ENCODE peak calls at places on chromosomes 4 and X, in seven cellular contexts. A is mesendoderm, M is neuronal stem cell, W is H1, K is H9, D is mesenchymal stem cell, B is trophoblast cell. P is an unnamed sample.

GRCh38 chr4:6917445-6918241 is 8.0 kb downstream of the TBC1D14 start:
- DNase-seq in A (peak; percentile 54), M (no peak), W (no peak), K (peak; percentile 59), D (peak; percentile 29), B (no peak), P (no peak)

GRCh38 chr4:2275546-2276251 is 13.8 kb upstream of the MXD4 start:
- DNase-seq in A (no peak), M (no peak), W (no peak), K (no peak), D (no peak), B (no peak), P (no peak)

GRCh38 chrX:103475381-103475780 is 43.9 kb downstream of the RAB40A start:
- DNase-seq in A (no peak), M (no peak), W (no peak), K (no peak), D (no peak), B (no peak), P (peak; percentile 63)

GRCh38 chr4:75028196-75028854 is 95.4 kb downstream of the PARM1 start:
- DNase-seq in A (no peak), M (no peak), W (no peak), K (no peak), D (no peak), B (no peak), P (no peak)

GRCh38 chrX:9379697-9380551 is 84.9 kb upstream of the TBL1X start:
- DNase-seq in A (no peak), M (no peak), W (no peak), K (no peak), D (peak; percentile 38), B (no peak), P (peak; percentile 61)

GRCh38 chr4:15781427-15782095 is 3.4 kb downstream of the CD38 start:
- DNase-seq in A (no peak), M (no peak), W (no peak), K (no peak), D (no peak), B (no peak), P (no peak)

GRCh38 chr4:2932951-2933565 is 30.1 kb downstream of the NOP14 start:
- DNase-seq in A (no peak), M (no peak), W (no peak), K (no peak), D (no peak), B (no peak), P (no peak)

GRCh38 chrX:71622347-71623104 is 4.2 kb upstream of the CXCR3 start:
- DNase-seq in A (peak; percentile 90), M (peak; percentile 4), W (no peak), K (peak; percentile 75), D (peak; percentile 64), B (no peak), P (peak; percentile 57)

GRCh38 chr4:5051210-5051691 is at the start of gene STK32B:
- DNase-seq in A (peak; percentile 82), M (peak; percentile 57), W (peak; percentile 57), K (peak; percentile 77), D (peak; percentile 86), B (no peak), P (peak; percentile 82)

GRCh38 chr4:1298461-1298860 is 8.8 kb downstream of the MAEA start:
- DNase-seq in A (no peak), M (no peak), W (no peak), K (no peak), D (no peak), B (no peak), P (no peak)

GRCh38 chr4:153927546-153927945 is 138.7 kb upstream of the SFRP2 start:
- DNase-seq in A (no peak), M (no peak), W (no peak), K (no peak), D (no peak), B (no peak), P (no peak)

GRCh38 chr4:5125326-5125725 is 74.0 kb downstream of the STK32B start:
- DNase-seq in A (no peak), M (no peak), W (no peak), K (no peak), D (no peak), B (no peak), P (no peak)

GRCh38 chr4:151226004-151226932 is 50.7 kb upstream of the PRSS48 start:
- DNase-seq in A (peak; percentile 22), M (no peak), W (no peak), K (no peak), D (peak; percentile 85), B (no peak), P (peak; percentile 88)

GRCh38 chr4:2583092-2583491 is 46.6 kb downstream of the FAM193A start:
- DNase-seq in A (no peak), M (no peak), W (no peak), K (no peak), D (no peak), B (no peak), P (no peak)

GRCh38 chr4:147060171-147060931 is 114.7 kb upstream of the TTC29 start:
- DNase-seq in A (no peak), M (peak; percentile 67), W (no peak), K (no peak), D (peak; percentile 5), B (no peak), P (peak; percentile 81)

GRCh38 chrX:135396109-135396508 is 25.6 kb upstream of the SMIM10L2A start:
- DNase-seq in A (no peak), M (no peak), W (no peak), K (no peak), D (no peak), B (no peak), P (peak; percentile 3)

GRCh38 chr4:40923326-40924095 is 173.8 kb downstream of the NSUN7 start:
- DNase-seq in A (no peak), M (no peak), W (no peak), K (no peak), D (no peak), B (no peak), P (no peak)

GRCh38 chr4:162939086-162939485 is 227.6 kb downstream of the NAF1 start:
- DNase-seq in A (no peak), M (no peak), W (no peak), K (no peak), D (no peak), B (no peak), P (no peak)

GRCh38 chrX:115892056-115892708 is 278.4 kb upstream of the AGTR2 start:
- DNase-seq in A (no peak), M (no peak), W (no peak), K (no peak), D (no peak), B (no peak), P (no peak)

GRCh38 chrX:126550816-126551215 is 1.8 kb downstream of the DCAF12L1 start:
- DNase-seq in A (no peak), M (no peak), W (no peak), K (no peak), D (no peak), B (no peak), P (no peak)

GRCh38 chr4:96407651-96408342 is 567.9 kb downstream of the PDHA2 start:
- DNase-seq in A (no peak), M (no peak), W (no peak), K (no peak), D (no peak), B (no peak), P (no peak)

DNA sequence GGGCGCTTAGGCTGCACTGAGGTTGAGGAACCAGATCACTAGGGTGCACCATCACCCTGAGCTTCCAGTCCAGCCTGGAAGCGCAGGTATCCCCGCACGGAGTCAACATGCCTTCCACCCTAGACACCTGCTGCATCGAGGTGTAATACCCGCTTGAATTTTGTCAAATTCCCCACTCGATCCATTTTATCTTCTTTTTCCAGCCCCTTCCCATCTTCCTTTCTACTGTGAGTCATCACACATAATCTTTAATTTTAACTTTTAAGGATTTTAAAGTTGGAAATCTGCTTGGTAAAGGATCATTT is 824 bp downstream of the PLK4 start:
- DNase-seq in A (no peak), M (no peak), W (no peak), K (no peak), D (no peak), B (no peak), P (no peak)
- H2AK5ac ChIP-seq in A (no peak overlapping the region), M (no peak overlapping the region), W (no peak overlapping the region), K (no peak overlapping the region), D (no peak overlapping the region), B (no peak overlapping the region), P (no peak overlapping the region)

DNA sequence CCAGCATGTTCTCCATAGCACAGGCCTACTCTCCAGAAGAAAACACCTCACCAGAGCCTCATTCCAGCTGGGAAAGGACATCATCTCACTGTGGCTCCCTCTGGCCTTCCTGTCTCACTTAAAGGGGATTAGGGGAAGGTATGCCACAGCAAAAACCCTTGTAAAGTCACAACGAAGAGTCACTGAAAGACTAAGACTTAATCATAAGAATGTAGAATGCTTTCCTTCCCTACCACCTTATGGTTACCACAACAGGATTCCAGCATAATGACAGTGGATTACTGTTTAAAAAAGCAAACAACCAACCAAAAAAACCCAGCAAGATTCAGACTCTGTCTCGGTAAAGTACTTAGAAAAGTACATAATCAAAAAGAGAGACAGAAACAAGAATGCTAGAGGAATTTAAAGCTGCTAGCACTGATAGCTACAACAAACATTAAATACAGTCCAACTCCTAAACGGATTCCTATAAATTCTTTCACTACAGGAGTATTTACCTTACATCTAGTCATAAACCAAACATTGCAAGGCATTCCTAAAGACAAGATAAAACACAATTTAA is 75.1 kb downstream of the BANK1 start:
- DNase-seq in A (peak; percentile 60), M (no peak), W (no peak), K (no peak), D (peak; percentile 78), B (peak; percentile 52), P (peak; percentile 57)
- H3K23ac ChIP-seq in A (no peak overlapping the region), M (no peak overlapping the region), W (no peak overlapping the region), K (no peak overlapping the region), D (no peak overlapping the region), B (no peak overlapping the region), P (peak overlapping the region; percentile 67)

GRCh38 chr4:140497776-140498636 is at the start of gene MGAT4D:
- DNase-seq in A (peak; percentile 25), M (peak; percentile 32), W (no peak), K (peak; percentile 60), D (peak; percentile 7), B (no peak), P (no peak)

DNA sequence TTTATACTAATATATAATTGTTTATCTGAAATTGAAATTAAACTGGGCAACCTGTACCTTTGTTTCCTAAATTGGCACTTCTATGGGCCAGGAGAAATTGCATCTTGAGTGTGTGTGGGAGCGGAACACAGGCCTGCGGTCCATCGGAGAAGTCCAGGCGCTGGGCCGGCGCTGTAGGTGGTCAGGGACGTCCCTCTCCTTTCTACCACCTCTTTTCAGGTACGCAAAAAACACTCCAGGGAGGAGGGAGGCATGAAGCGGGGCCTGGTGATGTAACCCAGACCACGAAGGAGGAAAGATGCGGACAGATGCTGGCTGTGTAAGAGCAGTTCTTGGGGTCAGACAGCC is 691 bp downstream of the MGAT4D start:
- DNase-seq in A (peak; percentile 41), M (no peak), W (no peak), K (no peak), D (no peak), B (no peak), P (no peak)
- H2AK5ac ChIP-seq in A (no peak overlapping the region), M (no peak overlapping the region), W (no peak overlapping the region), K (no peak overlapping the region), D (no peak overlapping the region), B (no peak overlapping the region), P (no peak overlapping the region)

GRCh38 chr4:90616711-90617110 is 489.5 kb downstream of the CCSER1 start:
- DNase-seq in A (no peak), M (no peak), W (no peak), K (no peak), D (no peak), B (no peak), P (no peak)

DNA sequence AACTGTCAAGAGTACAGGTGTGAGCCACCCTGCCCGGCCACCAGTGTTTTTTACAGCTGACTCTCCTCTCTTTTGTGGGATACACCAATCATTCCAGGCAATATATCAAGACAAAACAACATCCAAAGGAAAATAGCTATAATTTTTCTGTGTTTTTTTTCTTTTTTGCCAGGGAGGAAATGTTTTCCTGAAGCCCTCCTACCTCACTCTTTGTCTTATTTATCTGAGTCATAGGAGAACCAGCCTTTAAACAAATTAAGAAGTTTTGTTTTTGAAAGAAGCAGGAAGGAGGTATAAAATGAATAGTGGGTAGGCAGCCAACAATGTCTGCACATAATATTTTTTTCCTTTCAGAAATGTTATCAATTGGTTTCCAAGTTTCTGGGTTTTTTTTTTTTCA is 493.9 kb downstream of the CCSER1 start:
- DNase-seq in A (no peak), M (no peak), W (no peak), K (no peak), D (no peak), B (no peak), P (no peak)
- H3K23ac ChIP-seq in A (no peak overlapping the region), M (no peak overlapping the region), W (no peak overlapping the region), K (no peak overlapping the region), D (no peak overlapping the region), B (no peak overlapping the region), P (no peak overlapping the region)

P was measured in IMR-90.